ENCODE peak calls at places on chromosomes 2 and 18, in eight cellular contexts. N, S, H, Z, F, Y, O and R are unnamed samples.

GRCh38 chr18:24398515-24398914 is 891 bp upstream of the OSBPL1A start:
- DNase-seq in N (peak), S (peak), H (peak), Z (no peak), F (no peak), Y (no peak), O (peak), R (no peak)

GRCh38 chr2:209138079-209138478 is 285.8 kb upstream of the MAP2 start:
- DNase-seq in N (no peak), S (no peak), H (no peak), Z (no peak), F (no peak), Y (no peak), O (no peak), R (no peak)

GRCh38 chr2:177711472-177712276 is 319.1 kb downstream of the AGPS start:
- DNase-seq in N (no peak), S (peak), H (no peak), Z (no peak), F (no peak), Y (no peak), O (no peak), R (no peak)

GRCh38 chr18:31722369-31722957 is 38.1 kb upstream of the B4GALT6 start:
- DNase-seq in N (peak), S (peak), H (peak), Z (no peak), F (peak), Y (peak), O (peak), R (peak)

GRCh38 chr2:102975996-102976636 is 214.3 kb downstream of the TMEM182 start:
- DNase-seq in N (no peak), S (peak), H (peak), Z (no peak), F (peak), Y (no peak), O (no peak), R (no peak)

GRCh38 chr2:147420517-147420916 is 424.3 kb upstream of the ACVR2A start:
- DNase-seq in N (no peak), S (no peak), H (no peak), Z (no peak), F (no peak), Y (no peak), O (no peak), R (no peak)

GRCh38 chr2:109133746-109134145 is 4.7 kb downstream of the SH3RF3 start:
- DNase-seq in N (no peak), S (no peak), H (peak), Z (no peak), F (no peak), Y (no peak), O (no peak), R (no peak)

GRCh38 chr2:31467426-31467825 is 52.9 kb upstream of the XDH start:
- DNase-seq in N (no peak), S (no peak), H (no peak), Z (no peak), F (peak), Y (no peak), O (no peak), R (no peak)

GRCh38 chr18:62085766-62086165 is 101.1 kb downstream of the PIGN start:
- DNase-seq in N (no peak), S (no peak), H (no peak), Z (no peak), F (no peak), Y (no peak), O (no peak), R (peak)